ENCODE peak calls at places on chromosomes 3 and 15, in ten cellular contexts. G is stimulated activated naive CD4-positive, alpha-beta T cell; T is progenitor cell of endocrine pancreas; D is iris pigment epithelial cell; H is dermis microvascular lymphatic vessel endothelial cell; O is OCI-LY7; I is ovary; K is activated naive CD4-positive, alpha-beta T cell; Y is NCI-H446; C is omental fat pad. L is an unnamed sample.

GRCh38 chr3:4833471-4833870 is 145.8 kb upstream of the BHLHE40 start:
- DNase-seq in D (no peak), C (no peak), Y (no peak), I (no peak), T (no peak), K (no peak), O (no peak), H (no peak), G (no peak), L (no peak)

GRCh38 chr3:30518201-30518864 is 88.1 kb upstream of the TGFBR2 start:
- DNase-seq in O (no peak), K (no peak), G (no peak), T (no peak), D (peak; percentile 79), C (no peak), I (peak; percentile 26), Y (peak; percentile 82), H (peak; percentile 100), L (no peak)

GRCh38 chr3:172666873-172667694 is 43.8 kb downstream of the NCEH1 start:
- DNase-seq in O (peak; percentile 82), G (peak; percentile 66), I (peak; percentile 51), K (peak; percentile 53), C (peak; percentile 89), H (peak; percentile 74), T (peak; percentile 49), Y (peak; percentile 93), D (peak; percentile 83), L (peak; percentile 54)

GRCh38 chr3:37935290-37935668 is 55.3 kb upstream of the VILL start:
- DNase-seq in K (no peak), H (no peak), O (peak; percentile 10), D (peak; percentile 68), Y (no peak), G (no peak), I (no peak), T (no peak), C (no peak), L (no peak)

GRCh38 chr3:57383421-57383820 is 90.9 kb upstream of the ASB14 start:
- DNase-seq in D (no peak), H (no peak), I (no peak), K (no peak), C (no peak), Y (no peak), G (no peak), O (no peak), T (no peak), L (no peak)

GRCh38 chr3:125374501-125374995 is 577 bp downstream of the ZNF148 start:
- DNase-seq in D (peak; percentile 41), G (no peak), C (no peak), H (no peak), I (no peak), K (no peak), Y (peak; percentile 18), T (peak; percentile 36), O (peak; percentile 56), L (peak; percentile 58)

GRCh38 chr3:178203152-178203551 is 333.1 kb upstream of the KCNMB2 start:
- DNase-seq in I (no peak), H (no peak), Y (no peak), T (no peak), G (no peak), O (no peak), D (peak; percentile 93), K (no peak), C (no peak), L (no peak)

GRCh38 chr3:132973441-132973840 is 64.8 kb upstream of the TMEM108 start:
- DNase-seq in T (no peak), Y (no peak), K (no peak), C (no peak), D (no peak), G (no peak), I (no peak), H (no peak), O (no peak), L (no peak)

GRCh38 chr3:123444023-123444422 is 4.9 kb downstream of the ADCY5 start:
- DNase-seq in C (no peak), Y (peak; percentile 34), H (no peak), O (no peak), G (no peak), D (no peak), K (no peak), T (no peak), I (no peak), L (no peak)

GRCh38 chr3:32399030-32399620 is 7.5 kb downstream of the CMTM7 start:
- DNase-seq in Y (peak; percentile 48), D (peak; percentile 59), I (no peak), K (no peak), C (no peak), H (peak; percentile 60), O (peak; percentile 81), T (no peak), G (no peak), L (no peak)

GRCh38 chr15:63939531-63940130 is 105.9 kb upstream of the HERC1 start:
- DNase-seq in C (no peak), D (peak; percentile 97), T (no peak), K (no peak), G (no peak), O (no peak), H (peak; percentile 93), Y (no peak), I (peak; percentile 53), L (peak; percentile 55)

GRCh38 chr3:175150812-175151411 is 291.8 kb downstream of the NAALADL2 start:
- DNase-seq in D (peak; percentile 9), T (no peak), K (no peak), Y (peak; percentile 22), G (no peak), C (no peak), H (no peak), I (no peak), O (no peak), L (no peak)

GRCh38 chr3:64225695-64226499 is 631 bp upstream of the PRICKLE2 start:
- DNase-seq in I (no peak), T (no peak), G (no peak), C (no peak), O (no peak), Y (no peak), D (no peak), H (no peak), K (no peak), L (no peak)

GRCh38 chr15:64844576-64845140 is 2.9 kb downstream of the PLEKHO2 start:
- DNase-seq in C (no peak), D (no peak), H (no peak), T (no peak), G (no peak), K (no peak), O (peak; percentile 56), Y (no peak), I (no peak), L (no peak)

GRCh38 chr3:107205354-107205753 is 171.9 kb upstream of the CCDC54 start:
- DNase-seq in T (no peak), Y (no peak), D (no peak), H (no peak), G (no peak), I (no peak), C (no peak), K (no peak), O (no peak), L (no peak)

GRCh38 chr3:51734572-51734907 is 27.7 kb downstream of the GRM2 start:
- DNase-seq in Y (no peak), O (no peak), C (no peak), H (no peak), I (no peak), T (no peak), D (no peak), K (no peak), G (no peak), L (no peak)

GRCh38 chr3:183369626-183370025 is 58.8 kb downstream of the MCF2L2 start:
- DNase-seq in O (no peak), I (no peak), G (no peak), T (no peak), C (no peak), Y (no peak), H (no peak), K (no peak), D (peak; percentile 24), L (no peak)

GRCh38 chr3:37500518-37500917 is 326.1 kb upstream of the LRRFIP2 start:
- DNase-seq in C (no peak), D (no peak), H (no peak), T (no peak), O (no peak), K (no peak), Y (no peak), I (no peak), G (no peak), L (no peak)

GRCh38 chr3:54994026-54994626 is 66.3 kb upstream of the LRTM1 start:
- DNase-seq in G (no peak), O (no peak), D (no peak), H (no peak), C (no peak), Y (no peak), K (no peak), I (no peak), T (no peak), L (no peak)

GRCh38 chr15:76360416-76360815 is 23.8 kb downstream of the ISL2 start:
- DNase-seq in K (no peak), G (no peak), T (no peak), Y (peak; percentile 23), H (no peak), I (no peak), O (no peak), C (no peak), D (no peak), L (no peak)

GRCh38 chr3:10926831-10927521 is 65.6 kb upstream of the SLC6A1 start:
- DNase-seq in C (no peak), Y (peak; percentile 41), I (no peak), O (no peak), T (no peak), K (no peak), D (no peak), G (no peak), H (peak; percentile 14), L (no peak)

GRCh38 chr15:78407889-78408640 is 30.0 kb upstream of the IREB2 start:
- DNase-seq in K (no peak), C (no peak), D (no peak), G (no peak), I (no peak), O (no peak), H (no peak), Y (no peak), T (no peak), L (no peak)

GRCh38 chr15:61069369-61070075 is 159.6 kb downstream of the RORA start:
- DNase-seq in D (no peak), G (no peak), C (no peak), K (no peak), I (no peak), Y (no peak), H (no peak), T (no peak), O (no peak), L (no peak)

GRCh38 chr3:57952208-57952631 is 56.0 kb upstream of the FLNB start:
- DNase-seq in K (no peak), H (no peak), C (no peak), I (peak; percentile 41), G (no peak), D (peak; percentile 97), O (no peak), T (no peak), Y (no peak), L (peak; percentile 38)

GRCh38 chr3:33385423-33385822 is 54.8 kb downstream of the UBP1 start:
- DNase-seq in O (peak; percentile 14), Y (no peak), D (no peak), I (no peak), G (no peak), C (no peak), H (no peak), K (no peak), T (no peak), L (no peak)